ENCODE peak calls at places on chromosome 12, in five cellular contexts. K is GM12878, A is H1, W is HepG2, S is K562. V is an unnamed sample.
A peak's percentile ranks its signal among the peaks of the same experiment; 100 is the strongest.

GRCh38 chr12:55707841-55708694 is at the start of gene ITGA7:
- DNase-seq in A (peak; percentile 83), W (no peak), S (peak; percentile 71), K (no peak), V (peak; percentile 97)

GRCh38 chr12:72271741-72272661 is at the start of gene TRHDE:
- DNase-seq in W (no peak), S (no peak), A (no peak), K (no peak), V (peak; percentile 64)

GRCh38 chr12:27940756-27941402 is 31.7 kb downstream of the PTHLH start:
- DNase-seq in K (peak; percentile 60), S (peak; percentile 65), W (peak; percentile 65), A (peak; percentile 63), V (peak; percentile 82)

GRCh38 chr12:125633686-125634085 is 568.5 kb downstream of the AACS start:
- DNase-seq in A (no peak), K (no peak), S (no peak), W (no peak), V (no peak)

GRCh38 chr12:102174761-102175160 is 22.9 kb downstream of the PMCH start:
- DNase-seq in S (no peak), K (no peak), W (no peak), A (no peak), V (no peak)

GRCh38 chr12:45336762-45337596 is 121.1 kb downstream of the ANO6 start:
- DNase-seq in K (no peak), W (no peak), A (no peak), S (peak; percentile 32), V (no peak)

GRCh38 chr12:13304924-13305323 is 108.4 kb downstream of the EMP1 start:
- DNase-seq in K (no peak), S (no peak), A (no peak), W (no peak), V (no peak)

GRCh38 chr12:27331927-27332324 is 710 bp upstream of the BMAL2 start:
- DNase-seq in A (no peak), S (no peak), K (no peak), W (no peak), V (no peak)

GRCh38 chr12:104490850-104491249 is 34.1 kb downstream of the CHST11 start:
- DNase-seq in S (no peak), K (no peak), A (no peak), W (no peak), V (no peak)

DNA sequence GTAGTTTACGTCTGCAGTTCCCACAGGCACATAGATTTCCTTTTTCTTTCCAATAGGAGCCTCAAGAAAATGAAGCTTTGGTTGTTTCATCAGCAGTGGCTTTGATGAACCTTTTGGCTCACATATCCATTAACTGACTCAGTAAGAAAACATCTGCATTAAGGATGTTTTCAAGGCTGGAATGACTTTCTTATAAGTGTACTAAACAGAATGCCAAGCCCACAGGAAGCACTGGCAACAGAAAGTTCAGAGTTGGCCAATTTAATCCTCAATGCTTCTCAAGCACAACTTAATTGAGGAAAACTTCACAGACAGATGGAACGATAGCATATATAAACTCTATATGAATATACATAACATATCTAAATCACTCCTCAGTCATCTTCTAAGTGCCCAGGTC is 63.5 kb downstream of the ST8SIA1 start:
- DNase-seq in A (no peak), K (no peak), S (no peak), W (no peak), V (no peak)
- TF ChIP-seq ATF2 in A (no peak), K (no peak), S (no peak), W (no peak), V (no peak)

GRCh38 chr12:95261109-95261508 is 43.5 kb downstream of the VEZT start:
- DNase-seq in A (no peak), W (no peak), S (no peak), K (no peak), V (no peak)

GRCh38 chr12:95265765-95266164 is 48.2 kb downstream of the VEZT start:
- DNase-seq in W (no peak), K (no peak), S (no peak), A (no peak), V (no peak)

GRCh38 chr12:95266250-95266649 is 48.6 kb downstream of the VEZT start:
- DNase-seq in A (no peak), W (no peak), K (no peak), S (no peak), V (no peak)

GRCh38 chr12:95259368-95259767 is 41.8 kb downstream of the VEZT start:
- DNase-seq in K (no peak), S (no peak), W (no peak), A (no peak), V (no peak)

GRCh38 chr12:95262808-95263207 is 45.2 kb downstream of the VEZT start:
- DNase-seq in K (no peak), A (no peak), W (no peak), S (no peak), V (no peak)
- TF ChIP-seq ATF2 in K (no peak), A (no peak), W (no peak), S (no peak), V (no peak)

GRCh38 chr12:46442239-46442638 is 69.7 kb upstream of the SLC38A2 start:
- DNase-seq in S (no peak), A (no peak), K (no peak), W (no peak), V (no peak)
- TF ChIP-seq ATF2 in S (no peak), A (no peak), K (no peak), W (no peak), V (no peak)

DNA sequence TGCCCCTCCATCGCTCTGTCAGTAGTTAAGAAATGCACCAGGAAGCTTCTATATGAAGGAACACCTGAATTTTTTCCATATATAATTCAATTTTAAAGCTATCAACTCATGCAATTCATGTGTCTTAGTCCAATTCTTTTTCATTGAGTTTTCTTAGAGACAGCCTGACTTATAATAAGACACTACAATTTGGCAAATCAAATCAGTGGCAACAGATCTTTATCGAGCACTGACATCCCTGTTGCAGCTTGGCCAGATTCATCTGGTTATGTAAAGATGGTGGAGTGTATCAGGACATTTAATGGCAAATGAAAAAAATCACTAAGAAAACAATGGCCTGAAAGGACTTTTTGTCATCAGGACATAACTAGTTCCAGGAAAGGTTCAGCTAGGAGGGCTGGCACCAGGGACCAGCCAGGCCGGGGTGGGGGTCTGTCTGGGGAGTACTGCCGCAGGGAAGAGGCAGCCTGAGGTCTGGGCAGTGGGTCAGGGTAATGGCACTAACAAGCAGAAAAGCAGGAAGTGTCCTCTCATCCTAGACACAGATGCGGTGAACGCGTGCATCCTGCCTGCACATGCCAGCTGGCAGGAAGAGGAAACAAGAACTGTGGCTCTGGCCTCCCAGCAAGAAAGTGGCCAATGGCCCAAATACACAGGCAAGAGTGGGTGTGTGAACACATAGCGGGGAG is 100.5 kb upstream of the LMNTD1 start:
- DNase-seq in K (no peak), S (no peak), W (no peak), A (no peak), V (no peak)
- TF ChIP-seq ATF2 in K (no peak), S (no peak), W (no peak), A (no peak), V (no peak)

DNA sequence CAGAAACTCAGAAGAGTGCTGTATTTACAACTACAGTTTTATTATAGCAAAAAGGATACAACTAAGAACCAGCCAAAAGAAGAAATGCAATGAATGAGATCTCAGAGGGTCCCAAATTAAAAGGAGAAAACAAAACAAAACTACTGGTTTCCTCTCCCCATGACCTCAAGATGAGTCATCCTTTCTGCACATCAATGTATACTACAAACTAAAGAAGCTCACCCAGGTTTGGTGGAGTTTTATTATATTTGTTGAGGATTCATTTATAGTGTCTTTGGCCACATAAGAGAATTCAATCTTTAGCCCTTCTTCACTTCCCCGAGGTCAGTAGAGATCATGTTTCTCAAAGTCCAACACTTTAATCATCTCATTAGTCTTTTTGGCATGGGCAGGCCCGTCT is 210.6 kb downstream of the SLC6A15 start:
- DNase-seq in K (no peak), S (no peak), A (no peak), W (no peak), V (no peak)
- TF ChIP-seq ATF2 in K (no peak), S (no peak), A (no peak), W (no peak), V (no peak)

GRCh38 chr12:6326316-6326959 is 15.4 kb downstream of the TNFRSF1A start:
- DNase-seq in A (no peak), S (peak; percentile 67), K (no peak), W (peak; percentile 65), V (peak; percentile 73)
- TF ChIP-seq ATF2 in A (no peak), S (no peak), K (no peak), W (no peak), V (no peak)